ENCODE peak calls at places on chromosomes 13 and 19, in four cellular contexts. F is RPMI7951, V is ELR, C is NCI-H2081. K is an unnamed sample.

GRCh38 chr19:45179063-45179847 is 671 bp downstream of the BLOC1S3 start:
- DNase-seq in F (peak), V (peak), C (no peak), K (no peak)

GRCh38 chr13:106815545-106815944 is 247.6 kb upstream of the ARGLU1 start:
- DNase-seq in F (no peak), V (no peak), C (no peak), K (no peak)

GRCh38 chr13:74250738-74251190 is 116.6 kb upstream of the KLF12 start:
- DNase-seq in F (peak), V (peak), C (no peak), K (no peak)

GRCh38 chr13:49298903-49299605 is 51.3 kb downstream of the CDADC1 start:
- DNase-seq in F (peak), V (no peak), C (no peak), K (no peak)

GRCh38 chr19:50628551-50628950 is 11.1 kb downstream of the SYT3 start:
- DNase-seq in F (no peak), V (no peak), C (no peak), K (no peak)

GRCh38 chr19:3162418-3163229 is 15.9 kb upstream of the S1PR4 start:
- DNase-seq in F (peak), V (peak), C (peak), K (no peak)

GRCh38 chr19:54420068-54420382 is 4.8 kb downstream of the TTYH1 start:
- DNase-seq in F (no peak), V (no peak), C (no peak), K (no peak)

GRCh38 chr13:107851670-107852460 is 363.5 kb downstream of the LIG4 start:
- DNase-seq in F (no peak), V (no peak), C (no peak), K (no peak)

GRCh38 chr13:38090913-38091312 is 221.3 kb upstream of the TRPC4 start:
- DNase-seq in F (peak), V (no peak), C (no peak), K (no peak)

GRCh38 chr13:107743100-107743499 is 472.2 kb downstream of the LIG4 start:
- DNase-seq in F (no peak), V (no peak), C (no peak), K (no peak)

GRCh38 chr19:17394891-17395415 is 957 bp upstream of the CCDC194 start:
- DNase-seq in F (peak), V (peak), C (peak), K (no peak)

GRCh38 chr13:36986462-36987240 is 12.5 kb downstream of the ALG5 start:
- DNase-seq in F (peak), V (peak), C (no peak), K (no peak)

GRCh38 chr19:49064768-49065611 is at the start of gene NTF4:
- DNase-seq in F (no peak), V (peak), C (no peak), K (peak)

GRCh38 chr13:98746968-98747367 is 5.5 kb downstream of the SLC15A1 start:
- DNase-seq in F (no peak), V (peak), C (no peak), K (no peak)

GRCh38 chr13:94712812-94713555 is 639 bp upstream of the SOX21 start:
- DNase-seq in F (peak), V (peak), C (peak), K (peak)

GRCh38 chr13:59409211-59409610 is 754.5 kb downstream of the DIAPH3 start:
- DNase-seq in F (no peak), V (no peak), C (peak), K (no peak)

GRCh38 chr19:33606556-33606955 is 15.2 kb upstream of the CHST8 start:
- DNase-seq in F (no peak), V (no peak), C (no peak), K (no peak)

GRCh38 chr13:114124486-114124885 is 7.9 kb downstream of the RASA3 start:
- DNase-seq in F (no peak), V (no peak), C (no peak), K (no peak)

GRCh38 chr19:6828306-6828697 is 55.8 kb downstream of the VAV1 start:
- DNase-seq in F (no peak), V (peak), C (no peak), K (no peak)

GRCh38 chr19:7850429-7850819 is 20.4 kb downstream of the EVI5L start:
- DNase-seq in F (no peak), V (no peak), C (no peak), K (no peak)

GRCh38 chr19:13152854-13153626 is 2.8 kb downstream of the IER2 start:
- DNase-seq in F (peak), V (peak), C (peak), K (peak)

GRCh38 chr19:39190768-39191167 is 6.0 kb upstream of the NCCRP1 start:
- DNase-seq in F (no peak), V (no peak), C (no peak), K (no peak)

GRCh38 chr19:38989066-38989605 is 13.6 kb upstream of the FBXO17 start:
- DNase-seq in F (peak), V (peak), C (no peak), K (peak)

GRCh38 chr19:19642506-19643157 is 825 bp downstream of the GMIP start:
- DNase-seq in F (peak), V (peak), C (no peak), K (no peak)

GRCh38 chr19:30784850-30785459 is 412.8 kb downstream of the ZNF536 start:
- DNase-seq in F (peak), V (peak), C (no peak), K (no peak)

GRCh38 chr19:57436392-57436791 is 1.3 kb downstream of the ZNF749 start:
- DNase-seq in F (no peak), V (peak), C (no peak), K (no peak)

GRCh38 chr13:39952244-39953233 is 297.1 kb downstream of the COG6 start:
- DNase-seq in F (peak), V (peak), C (no peak), K (no peak)

GRCh38 chr19:7210359-7210758 is 83.9 kb downstream of the INSR start:
- DNase-seq in F (no peak), V (no peak), C (no peak), K (no peak)

GRCh38 chr19:18204394-18205179 is 745 bp upstream of the RAB3A start:
- DNase-seq in F (peak), V (no peak), C (peak), K (peak)

K was measured in NCI-H1930.